ENCODE peak calls at places on chromosomes 1 and 21, in six cellular contexts. K is ovary; L is mesenchymal stem cell; Y is OCI-M1; H is NCI-H460; R is activated CD8-positive, alpha-beta memory T cell treated with anti-CD3 and anti-CD28 coated beads for 48 hours. G is an unnamed sample.

GRCh38 chr1:3061566-3061965 is 7.4 kb upstream of the PRDM16 start:
- DNase-seq in K (no peak), L (no peak), Y (no peak), H (no peak), R (no peak), G (no peak)

GRCh38 chr1:159922499-159923202 is 2.7 kb downstream of the TAGLN2 start:
- DNase-seq in K (peak), L (peak), Y (peak), H (no peak), R (no peak), G (peak)

GRCh38 chr1:233714631-233715217 is 100.8 kb downstream of the KCNK1 start:
- DNase-seq in K (no peak), L (no peak), Y (no peak), H (no peak), R (no peak), G (no peak)

GRCh38 chr1:31416101-31416736 is 3.2 kb downstream of the SERINC2 start:
- DNase-seq in K (no peak), L (no peak), Y (no peak), H (no peak), R (no peak), G (no peak)

GRCh38 chr1:147683163-147683763 is 12.9 kb upstream of the ACP6 start:
- DNase-seq in K (no peak), L (no peak), Y (no peak), H (no peak), R (no peak), G (no peak)

GRCh38 chr21:15141236-15141970 is 76.6 kb upstream of the NRIP1 start:
- DNase-seq in K (no peak), L (no peak), Y (no peak), H (no peak), R (no peak), G (no peak)

GRCh38 chr21:34669149-34669879 is 520 bp downstream of the CLIC6 start:
- DNase-seq in K (no peak), L (no peak), Y (no peak), H (no peak), R (no peak), G (peak)

GRCh38 chr1:39434797-39435395 is 56.5 kb upstream of the BMP8A start:
- DNase-seq in K (no peak), L (peak), Y (no peak), H (no peak), R (no peak), G (no peak)

GRCh38 chr21:37878946-37879660 is 37.2 kb downstream of the KCNJ6 start:
- DNase-seq in K (no peak), L (peak), Y (peak), H (no peak), R (no peak), G (peak)

GRCh38 chr21:35316933-35317332 is 267.8 kb upstream of the RUNX1 start:
- DNase-seq in K (no peak), L (peak), Y (peak), H (no peak), R (no peak), G (no peak)

GRCh38 chr1:30358510-30358909 is 364.9 kb downstream of the MATN1 start:
- DNase-seq in K (no peak), L (no peak), Y (no peak), H (no peak), R (no peak), G (no peak)

GRCh38 chr1:3148171-3148570 is 79.2 kb downstream of the PRDM16 start:
- DNase-seq in K (no peak), L (no peak), Y (no peak), H (no peak), R (no peak), G (no peak)

GRCh38 chr21:43315244-43316137 is 111.4 kb downstream of the SIK1 start:
- DNase-seq in K (peak), L (no peak), Y (no peak), H (no peak), R (no peak), G (no peak)

GRCh38 chr21:29365636-29366305 is 67.0 kb downstream of the BACH1 start:
- DNase-seq in K (no peak), L (no peak), Y (no peak), H (no peak), R (no peak), G (no peak)

GRCh38 chr1:8040586-8040985 is 14.5 kb upstream of the ERRFI1 start:
- DNase-seq in K (no peak), L (peak), Y (no peak), H (peak), R (no peak), G (peak)

GRCh38 chr1:57204091-57204490 is 219.8 kb downstream of the DAB1 start:
- DNase-seq in K (no peak), L (no peak), Y (no peak), H (no peak), R (no peak), G (no peak)

GRCh38 chr1:32014199-32014936 is 700 bp downstream of the KHDRBS1 start:
- DNase-seq in K (peak), L (peak), Y (peak), H (no peak), R (peak), G (peak)

GRCh38 chr1:8238141-8239038 is 79.5 kb upstream of the SLC45A1 start:
- DNase-seq in K (no peak), L (peak), Y (peak), H (peak), R (no peak), G (peak)

GRCh38 chr1:112702067-112702395 is 4.9 kb downstream of the RHOC start:
- DNase-seq in K (no peak), L (no peak), Y (no peak), H (no peak), R (no peak), G (no peak)

GRCh38 chr1:91428182-91428798 is 23.7 kb upstream of the HFM1 start:
- DNase-seq in K (no peak), L (no peak), Y (no peak), H (no peak), R (no peak), G (no peak)

GRCh38 chr1:110734146-110734680 is 59.5 kb upstream of the KCNA3 start:
- DNase-seq in K (no peak), L (no peak), Y (no peak), H (no peak), R (no peak), G (no peak)

GRCh38 chr1:197868751-197869501 is 33.5 kb upstream of the C1orf53 start:
- DNase-seq in K (no peak), L (peak), Y (peak), H (peak), R (no peak), G (peak)

GRCh38 chr1:228849011-228849541 is 113.8 kb downstream of the RHOU start:
- DNase-seq in K (no peak), L (no peak), Y (no peak), H (no peak), R (no peak), G (no peak)